ENCODE peak calls at places on chromosomes 1 and 21, in nine cellular contexts. G is esophagus muscularis mucosa, A is H1, C is K562, T is ovary, P is upper lobe of left lung, Z is SK-N-SH, V is stomach, J is tibial nerve. O is an unnamed sample. For H3K4me1 and H3K27me3, the result is how much of the 10 kb centered on the place peaks cover.

GRCh38 chr1:226002667-226003501 is 3.7 kb upstream of the SDE2 start:
- DNase-seq in T (no peak), C (peak), G (no peak), A (peak), J (no peak), V (peak), P (no peak), Z (peak), O (peak)

GRCh38 chr1:69913967-69914366 is 291.4 kb downstream of the LRRC40 start:
- DNase-seq in A (no peak), P (no peak), V (no peak), G (no peak), C (no peak), Z (no peak), T (no peak), J (no peak), O (no peak)

GRCh38 chr1:244092293-244093264 is 41.5 kb downstream of the ZBTB18 start:
- DNase-seq in A (no peak), C (no peak), T (no peak), V (no peak), J (no peak), P (no peak), Z (no peak), G (no peak), O (no peak)

GRCh38 chr1:19384113-19384512 is 72.0 kb downstream of the SLC66A1 start:
- DNase-seq in P (no peak), A (no peak), T (peak), G (no peak), Z (peak), J (no peak), V (no peak), C (peak), O (peak)

GRCh38 chr1:7642418-7642704 is 128.7 kb upstream of the VAMP3 start:
- DNase-seq in J (no peak), V (no peak), T (no peak), C (no peak), A (no peak), P (no peak), G (no peak), Z (no peak), O (no peak)

GRCh38 chr1:155072531-155073289 is 5.9 kb upstream of the EFNA3 start:
- DNase-seq in A (no peak), C (no peak), T (no peak), V (no peak), P (no peak), G (no peak), J (no peak), Z (no peak), O (peak)

GRCh38 chr1:1554926-1555915 is 14.8 kb upstream of the TMEM240 start:
- DNase-seq in C (peak), P (peak), G (no peak), T (no peak), J (no peak), A (no peak), Z (no peak), V (no peak), O (no peak)

GRCh38 chr1:209560529-209560928 is 23.0 kb upstream of the CAMK1G start:
- DNase-seq in G (no peak), Z (no peak), J (no peak), V (no peak), A (no peak), P (no peak), T (no peak), C (no peak), O (no peak)

GRCh38 chr1:220874201-220874655 is 5.0 kb upstream of the HLX start:
- DNase-seq in V (no peak), J (no peak), T (no peak), G (no peak), C (peak), A (no peak), P (no peak), Z (peak), O (no peak)

GRCh38 chr1:6144622-6145021 is 35.5 kb downstream of the CHD5 start:
- DNase-seq in T (no peak), J (no peak), G (no peak), A (no peak), P (no peak), C (no peak), Z (peak), V (no peak), O (no peak)

GRCh38 chr1:195717651-195718050 is 890.6 kb downstream of the KCNT2 start:
- DNase-seq in C (no peak), T (no peak), P (no peak), A (no peak), G (no peak), Z (peak), J (no peak), V (no peak), O (no peak)

GRCh38 chr1:47944561-47944960 is 52.6 kb downstream of the TRABD2B start:
- DNase-seq in V (no peak), C (no peak), T (no peak), A (no peak), Z (peak), P (no peak), J (no peak), G (no peak), O (no peak)

GRCh38 chr21:35367558-35367957 is 318.5 kb upstream of the RUNX1 start:
- DNase-seq in Z (no peak), G (no peak), T (no peak), A (no peak), C (no peak), P (no peak), V (no peak), J (no peak), O (no peak)

GRCh38 chr1:30842698-30843354 is 65.7 kb downstream of the SDC3 start:
- DNase-seq in V (no peak), J (no peak), Z (no peak), A (no peak), T (no peak), G (no peak), P (no peak), C (no peak), O (no peak)

GRCh38 chr1:185453496-185454192 is 136.6 kb upstream of the IVNS1ABP start:
- DNase-seq in P (no peak), G (no peak), J (no peak), V (no peak), T (no peak), A (no peak), C (no peak), Z (no peak), O (no peak)

GRCh38 chr1:201899683-201900429 is 11.2 kb downstream of the SHISA4 start:
- DNase-seq in T (no peak), Z (no peak), J (no peak), P (no peak), C (no peak), V (no peak), G (no peak), A (no peak), O (no peak)

GRCh38 chr1:207811920-207812720 is 60.3 kb downstream of the CD46 start:
- DNase-seq in Z (peak), T (peak), J (peak), P (no peak), G (no peak), A (no peak), C (peak), V (peak), O (peak)

GRCh38 chr1:107299521-107299920 is 158.7 kb downstream of the NTNG1 start:
- DNase-seq in A (no peak), V (no peak), T (no peak), G (no peak), Z (no peak), C (no peak), J (no peak), P (no peak), O (no peak)

GRCh38 chr1:23916209-23917131 is 3.3 kb upstream of the CNR2 start:
- DNase-seq in Z (peak), A (peak), G (no peak), V (peak), T (peak), P (no peak), C (peak), J (no peak), O (peak)

GRCh38 chr1:186828612-186829542 is at the start of gene PLA2G4A:
- DNase-seq in J (peak), C (no peak), G (no peak), T (peak), Z (no peak), V (peak), P (no peak), A (no peak), O (peak)

GRCh38 chr1:183804916-183805734 is at the start of gene RGL1:
- DNase-seq in V (peak), J (peak), G (no peak), A (no peak), C (no peak), T (peak), Z (peak), P (peak), O (peak)

GRCh38 chr1:175218786-175219447 is 26.3 kb upstream of the KIAA0040 start:
- DNase-seq in P (no peak), C (no peak), Z (no peak), V (no peak), G (peak), T (no peak), J (no peak), A (no peak), O (no peak)

GRCh38 chr1:210815641-210816040 is 318.3 kb downstream of the KCNH1 start:
- DNase-seq in A (no peak), J (no peak), C (no peak), T (no peak), P (no peak), Z (no peak), G (peak), V (no peak), O (no peak)

GRCh38 chr1:16386454-16387113 is 19.5 kb downstream of the SZRD1 start:
- DNase-seq in T (no peak), Z (peak), G (no peak), J (no peak), V (no peak), C (no peak), P (no peak), A (no peak), O (peak)

GRCh38 chr1:229887043-229887822 is 179.8 kb upstream of the GALNT2 start:
- DNase-seq in J (no peak), A (no peak), P (no peak), V (peak), C (no peak), Z (no peak), T (no peak), G (peak), O (peak)

GRCh38 chr1:43786975-43787374 is 79.6 kb downstream of the ST3GAL3 start:
- DNase-seq in P (no peak), V (no peak), J (no peak), G (no peak), Z (peak), C (no peak), T (no peak), A (no peak), O (peak)

GRCh38 chr1:2969011-2969869 is 52.0 kb upstream of the ACTRT2 start:
- DNase-seq in G (no peak), Z (no peak), J (no peak), T (peak), P (peak), C (no peak), V (no peak), A (no peak), O (peak)

GRCh38 chr21:43859747-43860214 is 5.2 kb upstream of the AGPAT3 start:
- DNase-seq in G (no peak), V (no peak), J (no peak), T (peak), P (no peak), Z (no peak), A (no peak), C (no peak), O (peak)

GRCh38 chr1:100353073-100353801 is 931 bp downstream of the CDC14A start:
- DNase-seq in T (no peak), C (peak), P (no peak), G (no peak), V (peak), A (no peak), J (no peak), Z (peak), O (no peak)

GRCh38 chr21:26177187-26177586 is 6.6 kb upstream of the APP start:
- DNase-seq in J (no peak), V (no peak), Z (no peak), T (no peak), P (no peak), A (no peak), C (no peak), G (no peak), O (no peak)

GRCh38 chr1:58979085-58979484 is 195.2 kb upstream of the JUN start:
- DNase-seq in Z (no peak), J (no peak), V (no peak), C (no peak), P (no peak), A (no peak), T (no peak), G (no peak), O (no peak)

GRCh38 chr1:97123717-97124446 is 402.3 kb downstream of the PTBP2 start:
- DNase-seq in J (no peak), T (no peak), Z (peak), A (no peak), G (no peak), P (no peak), C (no peak), V (no peak), O (no peak)

GRCh38 chr1:159989581-159989980 is 35.5 kb upstream of the SLAMF9 start:
- DNase-seq in T (no peak), G (peak), P (no peak), C (no peak), Z (no peak), A (no peak), V (no peak), J (no peak), O (no peak)

GRCh38 chr1:116874622-116875277 is 35.0 kb upstream of the PTGFRN start:
- DNase-seq in C (no peak), J (no peak), G (no peak), Z (no peak), T (no peak), V (no peak), P (no peak), A (no peak), O (no peak)

GRCh38 chr1:197674286-197674685 is 101.0 kb downstream of the DENND1B start:
- DNase-seq in Z (no peak), V (no peak), T (no peak), P (no peak), A (peak), C (no peak), J (no peak), G (no peak), O (no peak)
- TF ChIP-seq EP300 in Z (no peak), V (no peak), T (no peak), P (no peak), A (no peak), C (no peak), J (no peak), G (no peak), O (no peak)

GRCh38 chr1:41810446-41810845 is 108.3 kb downstream of the HIVEP3 start:
- DNase-seq in G (no peak), J (no peak), A (no peak), V (no peak), T (no peak), P (no peak), C (peak), Z (no peak), O (no peak)
- H3K4me1 ChIP-seq in G (under half), J (under half), A (under half), V (under half), T (under half), P (under half), C (under half), Z (under half), O (under half)

GRCh38 chr1:74392186-74392585 is 120.2 kb downstream of the LRRC53 start:
- DNase-seq in G (no peak), J (no peak), Z (no peak), T (no peak), P (no peak), C (no peak), A (no peak), V (no peak), O (no peak)
- H3K27me3 ChIP-seq in G (under half), J (under half), Z (under half), T (under half), P (under half), C (under half), A (under half), V (under half), O (under half)

GRCh38 chr1:32766328-32766972 is 50.7 kb downstream of the YARS1 start:
- DNase-seq in Z (no peak), G (no peak), A (no peak), V (no peak), T (peak), C (no peak), J (no peak), P (no peak), O (no peak)

GRCh38 chr1:32767156-32767555 is 50.0 kb downstream of the YARS1 start:
- DNase-seq in T (peak), V (no peak), J (no peak), C (no peak), G (no peak), Z (no peak), A (no peak), P (no peak), O (no peak)

GRCh38 chr1:32765561-32766327 is 51.4 kb downstream of the YARS1 start:
- DNase-seq in P (peak), C (no peak), V (no peak), G (no peak), A (no peak), Z (peak), T (peak), J (no peak), O (no peak)

GRCh38 chr1:32768110-32768857 is 48.9 kb downstream of the YARS1 start:
- DNase-seq in T (peak), P (no peak), G (no peak), V (no peak), C (no peak), A (no peak), J (no peak), Z (no peak), O (no peak)

GRCh38 chr1:32767641-32768040 is 49.5 kb downstream of the YARS1 start:
- DNase-seq in J (no peak), Z (no peak), V (no peak), P (no peak), A (no peak), G (no peak), C (no peak), T (peak), O (no peak)
- TF ChIP-seq EP300 in J (no peak), Z (no peak), V (no peak), P (no peak), A (no peak), G (no peak), C (no peak), T (no peak), O (no peak)

GRCh38 chr1:89907669-89908293 is 86.9 kb downstream of the LRRC8D start:
- DNase-seq in J (no peak), P (no peak), T (no peak), Z (no peak), A (no peak), G (no peak), C (peak), V (no peak), O (no peak)

GRCh38 chr1:89910780-89911179 is 84.1 kb upstream of the ZNF326 start:
- DNase-seq in Z (no peak), A (no peak), V (no peak), J (no peak), G (no peak), P (no peak), C (no peak), T (no peak), O (no peak)

GRCh38 chr1:89908294-89908992 is 86.5 kb upstream of the ZNF326 start:
- DNase-seq in G (no peak), P (no peak), A (no peak), T (no peak), C (no peak), J (no peak), V (no peak), Z (no peak), O (no peak)

GRCh38 chr1:89910268-89910667 is 84.6 kb upstream of the ZNF326 start:
- DNase-seq in G (no peak), Z (no peak), A (no peak), J (no peak), C (no peak), V (no peak), T (no peak), P (no peak), O (no peak)

GRCh38 chr1:89908993-89909436 is 85.9 kb upstream of the ZNF326 start:
- DNase-seq in J (no peak), G (no peak), Z (peak), P (no peak), V (no peak), T (no peak), A (no peak), C (no peak), O (no peak)
- H3K4me1 ChIP-seq in J (under half), G (under half), Z (half or more), P (under half), V (under half), T (under half), A (under half), C (under half), O (under half)

DNA sequence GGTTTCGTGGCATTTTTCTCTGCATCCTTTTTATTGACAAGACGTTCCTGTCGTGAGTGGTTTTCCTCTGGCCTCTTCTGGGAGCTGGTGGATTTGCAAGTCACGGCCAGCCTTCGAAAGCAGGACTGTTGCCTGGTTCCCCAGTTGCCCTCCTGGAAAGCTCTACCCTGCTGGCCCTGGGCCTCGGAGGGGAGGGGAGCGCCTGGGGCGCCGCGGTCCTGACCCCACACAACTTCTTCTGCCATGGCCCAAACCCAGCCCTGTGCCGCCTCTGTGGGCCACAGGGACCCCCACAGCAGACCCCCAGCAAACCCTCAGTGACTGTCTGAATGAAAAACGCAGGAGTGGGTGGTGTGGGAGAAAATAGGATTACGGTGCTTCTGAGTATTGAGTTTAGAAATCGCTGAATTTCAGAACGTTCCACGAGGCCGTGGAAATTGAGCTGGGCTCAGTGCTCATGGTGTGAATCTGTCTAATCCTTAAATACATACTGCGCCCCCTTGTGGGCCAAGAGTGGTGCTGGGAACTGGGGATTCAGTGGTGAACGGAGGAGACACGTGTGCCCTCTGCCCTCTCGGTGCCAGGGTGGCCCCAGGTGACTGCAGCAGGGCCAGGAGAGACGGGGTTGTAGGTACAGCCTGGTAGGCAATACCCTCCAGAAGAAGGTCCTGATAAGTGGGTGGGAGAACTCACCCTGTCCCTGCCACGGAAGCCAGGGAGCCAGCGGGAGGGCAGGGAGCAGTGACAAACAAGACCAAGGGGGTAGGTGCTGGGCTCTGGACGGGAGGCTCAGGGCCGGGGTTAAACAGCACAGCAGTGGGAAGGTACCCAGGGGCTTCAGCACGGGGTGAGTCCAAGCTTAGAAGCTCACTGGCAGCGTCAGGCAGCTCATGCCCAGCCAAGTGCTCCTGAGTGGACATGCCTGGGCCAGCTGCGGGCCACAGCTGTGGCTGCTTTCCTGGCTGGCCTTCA is 101.2 kb upstream of the COL6A1 start:
- DNase-seq in T (peak), A (peak), J (peak), C (peak), P (peak), Z (peak), V (peak), G (no peak), O (peak)
- H3K27me3 ChIP-seq in T (under half), A (under half), J (under half), C (under half), P (under half), Z (under half), V (under half), G (under half), O (under half)

O was measured in sigmoid colon.